ENCODE peak calls at places on chromosomes 2 and 18, in nine cellular contexts. F is NCI-H82; K is RPMI7951; S is H54; N is activated CD8-positive, alpha-beta memory T cell treated with anti-CD3 and anti-CD28 coated beads, Interleukin-2, amount 50 U/mL, for 4 hours; T is kidney epithelial cell; W is brain pericyte; H is CD14-positive monocyte; U is AML-193. Z is an unnamed sample.
A peak's percentile ranks its signal among the peaks of the same experiment; 100 is the strongest.

GRCh38 chr2:154623819-154624218 is 74.7 kb upstream of the KCNJ3 start:
- DNase-seq in F (peak; percentile 88), K (peak; percentile 6), S (peak; percentile 5), N (no peak), T (peak; percentile 26), W (no peak), H (no peak), U (peak; percentile 19), Z (no peak)

GRCh38 chr2:222518570-222519381 is 94.4 kb downstream of the SGPP2 start:
- DNase-seq in F (no peak), K (peak; percentile 50), S (no peak), N (no peak), T (peak; percentile 57), W (no peak), H (no peak), U (peak; percentile 18), Z (no peak)

GRCh38 chr2:161166538-161167409 is 6.5 kb downstream of the TANK start:
- DNase-seq in F (no peak), K (peak; percentile 17), S (no peak), N (peak; percentile 36), T (peak; percentile 50), W (no peak), H (no peak), U (no peak), Z (no peak)

GRCh38 chr18:33159151-33159550 is 281.4 kb downstream of the CCDC178 start:
- DNase-seq in F (no peak), K (no peak), S (no peak), N (no peak), T (no peak), W (no peak), H (no peak), U (no peak), Z (no peak)

GRCh38 chr2:188456114-188456909 is 164.6 kb downstream of the GULP1 start:
- DNase-seq in F (peak; percentile 15), K (peak; percentile 24), S (no peak), N (no peak), T (no peak), W (no peak), H (no peak), U (no peak), Z (no peak)

GRCh38 chr18:13603304-13604019 is 122.9 kb downstream of the FAM210A start:
- DNase-seq in F (no peak), K (no peak), S (no peak), N (no peak), T (no peak), W (no peak), H (no peak), U (no peak), Z (no peak)

GRCh38 chr2:120576509-120577474 is 158.9 kb upstream of the GLI2 start:
- DNase-seq in F (no peak), K (peak; percentile 82), S (no peak), N (no peak), T (no peak), W (no peak), H (no peak), U (no peak), Z (no peak)

GRCh38 chr2:75573145-75573878 is 12.6 kb upstream of the EVA1A start:
- DNase-seq in F (no peak), K (no peak), S (no peak), N (no peak), T (no peak), W (no peak), H (no peak), U (no peak), Z (no peak)

GRCh38 chr2:153386481-153386891 is 92.1 kb downstream of the RPRM start:
- DNase-seq in F (peak; percentile 36), K (no peak), S (no peak), N (no peak), T (peak; percentile 61), W (no peak), H (no peak), U (no peak), Z (no peak)

GRCh38 chr2:43605079-43605655 is 9.3 kb upstream of the THADA start:
- DNase-seq in F (peak; percentile 65), K (peak; percentile 56), S (no peak), N (no peak), T (peak; percentile 35), W (no peak), H (no peak), U (peak; percentile 57), Z (no peak)

GRCh38 chr2:173347305-173348168 is 7.1 kb upstream of the CDCA7 start:
- DNase-seq in F (no peak), K (no peak), S (no peak), N (no peak), T (no peak), W (no peak), H (no peak), U (no peak), Z (no peak)

GRCh38 chr2:11056614-11057013 is 98.7 kb upstream of the SLC66A3 start:
- DNase-seq in F (no peak), K (peak; percentile 97), S (peak; percentile 50), N (no peak), T (peak; percentile 88), W (no peak), H (no peak), U (no peak), Z (no peak)

GRCh38 chr2:12701786-12702660 is 14.7 kb upstream of the TRIB2 start:
- DNase-seq in F (peak; percentile 83), K (peak; percentile 90), S (no peak), N (no peak), T (no peak), W (no peak), H (no peak), U (no peak), Z (no peak)

GRCh38 chr2:166448106-166448505 is 45.9 kb downstream of the SCN7A start:
- DNase-seq in F (no peak), K (no peak), S (no peak), N (no peak), T (no peak), W (no peak), H (no peak), U (no peak), Z (no peak)

GRCh38 chr18:3224223-3224622 is 4.5 kb upstream of the MYOM1 start:
- DNase-seq in F (no peak), K (no peak), S (no peak), N (no peak), T (no peak), W (no peak), H (no peak), U (no peak), Z (no peak)

GRCh38 chr18:6994053-6994452 is 123.5 kb downstream of the LAMA1 start:
- DNase-seq in F (no peak), K (no peak), S (no peak), N (no peak), T (no peak), W (no peak), H (no peak), U (no peak), Z (no peak)

GRCh38 chr2:55441280-55441892 is 21.7 kb upstream of the CCDC88A start:
- DNase-seq in F (no peak), K (no peak), S (no peak), N (no peak), T (no peak), W (no peak), H (no peak), U (no peak), Z (no peak)

GRCh38 chr2:17857016-17857415 is 21.5 kb upstream of the KCNS3 start:
- DNase-seq in F (no peak), K (peak; percentile 60), S (no peak), N (no peak), T (no peak), W (no peak), H (no peak), U (no peak), Z (no peak)